ENCODE peak calls at places on chromosomes 7 and 10, in five cellular contexts. Z is endodermal cell, G is keratinocyte, K is sigmoid colon, W is mucosa of descending colon. O is an unnamed sample.

GRCh38 chr7:94391716-94392390 is 2.8 kb upstream of the COL1A2 start:
- DNase-seq in W (no peak), Z (peak; percentile 66), G (no peak), K (no peak), O (no peak)

GRCh38 chr10:75191821-75192568 is 18.6 kb upstream of the VDAC2 start:
- DNase-seq in K (peak; percentile 83), G (no peak), W (peak; percentile 61), Z (no peak), O (no peak)

GRCh38 chr7:5702876-5703571 is 78.4 kb downstream of the RNF216 start:
- DNase-seq in W (no peak), Z (no peak), K (peak; percentile 71), G (no peak), O (no peak)

GRCh38 chr10:23191764-23192395 is at the start of gene PTF1A:
- DNase-seq in G (no peak), K (no peak), W (no peak), Z (peak; percentile 71), O (no peak)

GRCh38 chr7:152335900-152336571 is 99.8 kb downstream of the KMT2C start:
- DNase-seq in W (no peak), K (no peak), Z (no peak), G (no peak), O (no peak)

GRCh38 chr7:5637415-5637814 is 144.0 kb downstream of the RNF216 start:
- DNase-seq in K (no peak), Z (no peak), G (no peak), W (no peak), O (peak; percentile 24)

GRCh38 chr7:157548691-157549265 is 212.0 kb downstream of the DNAJB6 start:
- DNase-seq in G (no peak), K (peak; percentile 48), W (peak; percentile 1), Z (peak; percentile 21), O (peak; percentile 59)

GRCh38 chr10:493391-494148 is 195.9 kb downstream of the DIP2C start:
- DNase-seq in G (no peak), K (peak; percentile 70), W (no peak), Z (no peak), O (peak; percentile 51)

GRCh38 chr7:137874390-137874789 is 27.6 kb upstream of the DGKI start:
- DNase-seq in K (no peak), Z (no peak), W (no peak), G (no peak), O (no peak)

GRCh38 chr10:110074298-110074697 is 66.5 kb downstream of the ADD3 start:
- DNase-seq in Z (no peak), K (no peak), G (no peak), W (no peak), O (peak; percentile 77)
- H3K4me1 ChIP-seq in Z (peaks cover 37% of the 10 kb centered on the region), K (peaks cover 26% of the 10 kb centered on the region), G (peaks cover 28% of the 10 kb centered on the region), W (peaks cover 29% of the 10 kb centered on the region), O (peaks cover 89% of the 10 kb centered on the region)

GRCh38 chr10:84336406-84336805 is 8.0 kb downstream of the CCSER2 start:
- DNase-seq in Z (no peak), G (no peak), K (no peak), W (no peak), O (no peak)
- H3K4me1 ChIP-seq in Z (peaks cover 1% of the 10 kb centered on the region), G (peaks cover 24% of the 10 kb centered on the region), K (peaks cover 34% of the 10 kb centered on the region), W (peaks cover 4% of the 10 kb centered on the region), O (peaks cover 6% of the 10 kb centered on the region)

DNA sequence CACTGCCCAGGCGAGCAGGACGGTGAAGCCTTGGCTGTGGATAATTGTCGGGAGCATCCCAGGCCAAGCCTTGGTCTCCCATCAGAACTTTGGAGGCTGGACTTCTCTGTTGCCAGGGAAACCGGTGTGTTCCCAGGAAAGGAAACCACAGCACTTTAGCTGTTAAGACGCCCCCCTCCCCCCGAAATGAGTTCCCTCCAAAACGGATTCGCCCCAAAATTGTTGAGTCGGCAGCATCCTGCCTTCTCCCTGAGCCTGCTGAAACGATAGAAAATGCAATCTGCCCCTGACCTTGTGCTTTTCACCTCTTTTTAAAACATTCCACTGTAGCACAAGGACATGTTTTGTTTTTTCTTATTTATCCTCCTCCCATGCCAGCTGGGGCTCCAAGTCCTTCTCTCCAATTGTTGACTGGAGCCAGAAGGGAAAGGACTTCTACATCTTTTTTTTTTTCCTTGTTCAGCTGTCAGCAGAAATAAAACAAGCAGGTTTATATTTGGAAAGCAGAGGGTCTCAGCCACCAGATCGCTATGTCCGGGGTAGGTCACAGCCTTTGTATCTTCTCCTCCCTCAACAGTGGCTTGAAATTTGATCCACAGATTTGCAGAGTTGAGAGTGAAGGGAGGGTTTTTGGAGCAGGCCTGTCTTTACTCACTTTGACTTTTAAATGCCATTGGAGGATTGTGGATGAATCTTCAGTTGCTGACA is 116.5 kb downstream of the ZMIZ1 start:
- DNase-seq in K (no peak), Z (no peak), G (no peak), W (no peak), O (no peak)
- H3K4me1 ChIP-seq in K (peaks cover 85% of the 10 kb centered on the region), Z (peaks cover 8% of the 10 kb centered on the region), G (peaks cover 39% of the 10 kb centered on the region), W (peaks cover 63% of the 10 kb centered on the region), O (peaks cover 51% of the 10 kb centered on the region)

GRCh38 chr7:127953423-127953822 is 77.8 kb downstream of the LRRC4 start:
- DNase-seq in Z (no peak), G (no peak), W (no peak), K (no peak), O (no peak)
- H3K4me1 ChIP-seq in Z (peaks cover 19% of the 10 kb centered on the region), G (no peaks in the 10 kb centered on the region), W (no peaks in the 10 kb centered on the region), K (peaks cover 36% of the 10 kb centered on the region), O (peaks cover 10% of the 10 kb centered on the region)

GRCh38 chr10:77879065-77879464 is 47.5 kb downstream of the DLG5 start:
- DNase-seq in K (no peak), W (no peak), Z (no peak), G (no peak), O (no peak)

GRCh38 chr10:77881222-77881621 is 45.3 kb downstream of the DLG5 start:
- DNase-seq in G (no peak), Z (peak; percentile 26), W (no peak), K (no peak), O (no peak)

GRCh38 chr10:77877461-77878344 is 48.9 kb downstream of the DLG5 start:
- DNase-seq in K (peak; percentile 91), Z (peak; percentile 96), W (peak; percentile 35), G (no peak), O (peak; percentile 87)

GRCh38 chr10:77881636-77882035 is 44.9 kb downstream of the DLG5 start:
- DNase-seq in K (no peak), G (no peak), W (no peak), Z (no peak), O (no peak)

DNA sequence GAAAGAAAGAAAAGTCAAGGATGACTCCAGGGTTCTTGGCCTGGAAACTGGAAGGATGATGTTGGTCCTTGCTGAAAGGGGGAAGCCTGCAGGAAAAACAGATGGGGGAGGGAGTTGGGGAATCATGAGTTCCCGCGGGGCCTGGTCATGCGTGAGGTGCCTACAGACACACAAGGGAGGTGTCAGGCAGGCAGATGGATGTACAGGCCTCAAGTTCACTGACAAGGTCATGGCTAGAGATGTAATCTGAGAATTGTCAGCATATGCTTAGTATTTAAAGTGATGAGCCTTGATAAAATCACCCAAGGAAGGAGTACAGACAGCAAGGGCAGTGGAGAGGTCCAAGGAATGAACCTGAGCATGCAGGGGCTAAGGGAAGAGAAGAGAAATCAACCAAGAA is 46.8 kb downstream of the DLG5 start:
- DNase-seq in K (no peak), Z (peak; percentile 28), W (no peak), G (no peak), O (no peak)
- H3K4me1 ChIP-seq in K (peaks cover 28% of the 10 kb centered on the region), Z (peaks cover 13% of the 10 kb centered on the region), W (no peaks in the 10 kb centered on the region), G (peaks cover 29% of the 10 kb centered on the region), O (peaks cover 17% of the 10 kb centered on the region)

O was measured in spleen.